ENCODE peak calls at places on chromosomes 4 and X, in ten cellular contexts. Z is fibroblast of pulmonary artery, C is Peyer's patch, S is BE2C, J is A549, F is HFF-Myc, T is heart right ventricle, D is tibial artery, N is astrocyte of the spinal cord, H is AG04449. U is an unnamed sample.

GRCh38 chr4:85869156-85869555 is 394.2 kb downstream of the ARHGAP24 start:
- DNase-seq in Z (peak), C (no peak), S (no peak), J (no peak), F (no peak), T (peak), D (no peak), N (no peak), H (no peak), U (no peak)

GRCh38 chrX:127726227-127726626 is 326.0 kb downstream of the ACTRT1 start:
- DNase-seq in Z (no peak), C (no peak), S (no peak), J (no peak), F (no peak), T (no peak), D (no peak), N (no peak), H (no peak), U (no peak)

GRCh38 chrX:39900788-39901170 is 197.0 kb downstream of the BCOR start:
- DNase-seq in Z (no peak), C (no peak), S (peak), J (no peak), F (no peak), T (no peak), D (no peak), N (no peak), H (no peak), U (no peak)

GRCh38 chr4:106864231-106864630 is 171.9 kb downstream of the DKK2 start:
- DNase-seq in Z (peak), C (no peak), S (no peak), J (no peak), F (no peak), T (no peak), D (no peak), N (peak), H (peak), U (no peak)

GRCh38 chr4:103425406-103425805 is 227.3 kb upstream of the CENPE start:
- DNase-seq in Z (no peak), C (no peak), S (no peak), J (no peak), F (no peak), T (no peak), D (no peak), N (no peak), H (no peak), U (no peak)

GRCh38 chrX:47191331-47191730 is 2.3 kb upstream of the UBA1 start:
- DNase-seq in Z (no peak), C (peak), S (no peak), J (no peak), F (no peak), T (no peak), D (peak), N (no peak), H (no peak), U (no peak)

GRCh38 chr4:14965071-14965470 is 37.2 kb upstream of the CPEB2 start:
- DNase-seq in Z (no peak), C (no peak), S (no peak), J (no peak), F (no peak), T (no peak), D (no peak), N (no peak), H (no peak), U (no peak)

GRCh38 chr4:186651624-186652023 is 72.0 kb downstream of the FAT1 start:
- DNase-seq in Z (peak), C (no peak), S (peak), J (peak), F (no peak), T (peak), D (peak), N (peak), H (no peak), U (peak)

GRCh38 chrX:63967541-63967940 is 182.5 kb upstream of the ARHGEF9 start:
- DNase-seq in Z (no peak), C (no peak), S (no peak), J (no peak), F (no peak), T (no peak), D (no peak), N (no peak), H (no peak), U (no peak)

GRCh38 chrX:2427147-2427546 is 73.6 kb downstream of the DHRSX start:
- DNase-seq in Z (peak), C (no peak), S (no peak), J (no peak), F (no peak), T (no peak), D (no peak), N (no peak), H (no peak), U (no peak)

GRCh38 chr4:69214716-69215115 is at the start of gene UGT2B11:
- DNase-seq in Z (no peak), C (no peak), S (no peak), J (peak), F (no peak), T (no peak), D (no peak), N (no peak), H (no peak), U (no peak)

GRCh38 chr4:99179626-99180025 is 35.5 kb upstream of the ADH4 start:
- DNase-seq in Z (no peak), C (no peak), S (no peak), J (no peak), F (no peak), T (no peak), D (no peak), N (no peak), H (no peak), U (no peak)

GRCh38 chrX:42680651-42681050 is 97.3 kb downstream of the PPP1R2C start:
- DNase-seq in Z (peak), C (no peak), S (no peak), J (no peak), F (no peak), T (peak), D (peak), N (peak), H (no peak), U (peak)

GRCh38 chr4:7332216-7333023 is 102.3 kb downstream of the PSAPL1 start:
- DNase-seq in Z (peak), C (peak), S (no peak), J (peak), F (no peak), T (peak), D (no peak), N (peak), H (no peak), U (peak)

GRCh38 chr4:84870398-84871163 is 95.9 kb downstream of the WDFY3 start:
- DNase-seq in Z (peak), C (no peak), S (no peak), J (peak), F (no peak), T (no peak), D (no peak), N (peak), H (no peak), U (no peak)

GRCh38 chrX:22430701-22431100 is 158.0 kb downstream of the CBLL2 start:
- DNase-seq in Z (no peak), C (no peak), S (no peak), J (no peak), F (no peak), T (no peak), D (no peak), N (no peak), H (no peak), U (no peak)

GRCh38 chr4:5812506-5813229 is 80.2 kb downstream of the CRMP1 start:
- DNase-seq in Z (peak), C (peak), S (peak), J (peak), F (peak), T (peak), D (no peak), N (peak), H (peak), U (peak)

GRCh38 chrX:53713987-53714579 is 27.6 kb upstream of the HUWE1 start:
- DNase-seq in Z (no peak), C (no peak), S (no peak), J (no peak), F (no peak), T (no peak), D (no peak), N (no peak), H (no peak), U (no peak)

GRCh38 chr4:47525154-47525819 is 40.2 kb downstream of the ATP10D start:
- DNase-seq in Z (peak), C (no peak), S (no peak), J (peak), F (peak), T (peak), D (peak), N (peak), H (peak), U (no peak)

GRCh38 chrX:41029332-41029731 is 55.9 kb upstream of the USP9X start:
- DNase-seq in Z (no peak), C (no peak), S (no peak), J (peak), F (no peak), T (no peak), D (no peak), N (no peak), H (no peak), U (no peak)

GRCh38 chrX:48996969-48997368 is 5.1 kb downstream of the GRIPAP1 start:
- DNase-seq in Z (no peak), C (no peak), S (no peak), J (no peak), F (no peak), T (no peak), D (no peak), N (no peak), H (no peak), U (no peak)

GRCh38 chrX:110318664-110318968 is 731 bp upstream of the AMMECR1 start:
- DNase-seq in Z (no peak), C (no peak), S (no peak), J (peak), F (no peak), T (no peak), D (no peak), N (peak), H (no peak), U (no peak)

GRCh38 chr4:123266221-123266620 is 130.4 kb upstream of the SPRY1 start:
- DNase-seq in Z (no peak), C (no peak), S (no peak), J (no peak), F (no peak), T (no peak), D (no peak), N (no peak), H (no peak), U (no peak)

GRCh38 chr4:140989944-140990343 is 143.3 kb downstream of the RNF150 start:
- DNase-seq in Z (no peak), C (no peak), S (no peak), J (no peak), F (no peak), T (no peak), D (no peak), N (no peak), H (no peak), U (no peak)
- TF ChIP-seq CTCF in Z (no peak), C (no peak), S (no peak), J (no peak), F (no peak), T (no peak), D (no peak), N (no peak), H (no peak), U (no peak)

DNA sequence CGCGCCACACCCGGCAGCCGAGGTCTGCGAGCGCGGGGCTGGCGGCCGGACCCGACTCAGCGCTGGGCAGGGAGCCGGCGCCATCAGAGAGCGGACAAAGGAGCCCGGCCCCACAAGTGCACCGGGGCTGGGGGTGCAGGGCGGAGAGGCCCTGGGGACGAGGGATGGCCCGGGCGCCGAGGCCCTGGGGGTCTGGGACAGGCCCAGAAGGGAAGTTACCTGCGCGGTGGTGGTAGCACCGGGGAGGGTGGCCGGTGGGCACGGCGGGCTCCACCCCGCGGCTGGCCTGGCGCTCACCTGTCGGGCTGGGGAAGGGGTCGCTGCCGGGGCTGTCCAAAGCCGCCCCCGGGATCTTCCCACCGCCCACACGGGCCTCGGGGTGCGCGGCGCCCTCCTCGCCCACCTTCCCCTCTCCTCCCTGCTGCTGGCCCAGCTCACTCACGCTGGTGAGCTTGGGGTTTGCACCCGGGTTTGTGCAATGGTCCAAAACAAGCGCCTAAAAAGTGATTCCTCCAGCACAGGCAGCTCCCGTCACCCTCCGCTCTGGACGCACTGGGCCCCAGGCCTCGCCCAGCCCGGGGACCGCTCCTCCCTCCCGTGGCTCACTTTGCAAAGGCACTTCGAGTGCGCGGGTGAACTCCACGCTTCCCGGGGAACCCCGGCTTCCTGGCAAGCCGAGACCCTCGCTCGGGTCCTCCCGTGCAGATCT is at the start of gene CTPS2:
- DNase-seq in Z (peak), C (peak), S (peak), J (peak), F (peak), T (peak), D (peak), N (peak), H (no peak), U (peak)
- TF ChIP-seq CTCF in Z (no peak), C (no peak), S (no peak), J (no peak), F (no peak), T (no peak), D (no peak), N (no peak), H (no peak), U (no peak)

GRCh38 chr4:2930821-2931764 is 32.1 kb downstream of the NOP14 start:
- DNase-seq in Z (no peak), C (peak), S (no peak), J (no peak), F (no peak), T (no peak), D (peak), N (no peak), H (no peak), U (peak)
- TF ChIP-seq CTCF in Z (no peak), C (no peak), S (peak), J (no peak), F (no peak), T (no peak), D (no peak), N (peak), H (peak), U (no peak)

GRCh38 chr4:176563591-176563990 is 229.1 kb downstream of the VEGFC start:
- DNase-seq in Z (peak), C (no peak), S (no peak), J (peak), F (no peak), T (no peak), D (no peak), N (no peak), H (no peak), U (no peak)
- TF ChIP-seq CTCF in Z (peak), C (no peak), S (no peak), J (peak), F (no peak), T (no peak), D (no peak), N (peak), H (peak), U (peak)

GRCh38 chr4:38935391-38936073 is 67.9 kb downstream of the FAM114A1 start:
- DNase-seq in Z (no peak), C (no peak), S (no peak), J (no peak), F (no peak), T (no peak), D (no peak), N (no peak), H (no peak), U (no peak)
- TF ChIP-seq CTCF in Z (no peak), C (no peak), S (no peak), J (no peak), F (no peak), T (no peak), D (no peak), N (no peak), H (no peak), U (no peak)